ENCODE peak calls at places on chromosomes 5 and 9, in five cellular contexts. X, O, K, I and V are unnamed samples.

GRCh38 chr9:114390952-114391351 is 3.2 kb upstream of the AKNA start:
- DNase-seq in X (no peak), O (no peak), K (no peak), I (no peak), V (no peak)

GRCh38 chr5:172149073-172149472 is 39.0 kb downstream of the STK10 start:
- DNase-seq in X (no peak), O (no peak), K (no peak), I (peak), V (no peak)

GRCh38 chr9:131469951-131470350 is 32.8 kb upstream of the POMT1 start:
- DNase-seq in X (no peak), O (no peak), K (no peak), I (no peak), V (no peak)

GRCh38 chr9:2709645-2710101 is 7.6 kb upstream of the KCNV2 start:
- DNase-seq in X (no peak), O (no peak), K (no peak), I (no peak), V (no peak)

GRCh38 chr5:141850183-141850768 is 27.9 kb downstream of the PCDH1 start:
- DNase-seq in X (peak), O (no peak), K (no peak), I (peak), V (peak)

GRCh38 chr9:95143591-95144561 is 173.6 kb downstream of the FANCC start:
- DNase-seq in X (peak), O (no peak), K (no peak), I (peak), V (peak)

GRCh38 chr9:70413427-70413797 is 1.0 kb downstream of the KLF9 start:
- DNase-seq in X (peak), O (no peak), K (no peak), I (peak), V (no peak)

GRCh38 chr5:59789197-59789596 is 104.3 kb downstream of the PDE4D start:
- DNase-seq in X (no peak), O (no peak), K (no peak), I (no peak), V (no peak)

GRCh38 chr9:97873877-97874276 is 20.9 kb downstream of the FOXE1 start:
- DNase-seq in X (no peak), O (peak), K (no peak), I (no peak), V (no peak)

GRCh38 chr5:149497357-149497756 is 53.9 kb downstream of the CSNK1A1 start:
- DNase-seq in X (no peak), O (no peak), K (no peak), I (peak), V (no peak)

GRCh38 chr5:88952344-88952743 is 69.4 kb upstream of the MEF2C start:
- DNase-seq in X (no peak), O (peak), K (peak), I (no peak), V (no peak)

GRCh38 chr5:170393235-170393634 is 4.1 kb upstream of the KCNMB1 start:
- DNase-seq in X (no peak), O (no peak), K (no peak), I (no peak), V (no peak)

GRCh38 chr9:2299156-2299842 is 284.2 kb downstream of the SMARCA2 start:
- DNase-seq in X (no peak), O (peak), K (no peak), I (no peak), V (no peak)

GRCh38 chr5:115557667-115558387 is 13.3 kb upstream of the FEM1C start:
- DNase-seq in X (no peak), O (no peak), K (no peak), I (no peak), V (no peak)

GRCh38 chr9:129435996-129436676 is 184.8 kb downstream of the C9orf50 start:
- DNase-seq in X (no peak), O (no peak), K (no peak), I (no peak), V (no peak)

GRCh38 chr5:32279223-32279622 is 33.5 kb downstream of the MTMR12 start:
- DNase-seq in X (no peak), O (no peak), K (no peak), I (no peak), V (no peak)

GRCh38 chr9:20387062-20387461 is 235.2 kb downstream of the MLLT3 start:
- DNase-seq in X (no peak), O (no peak), K (no peak), I (no peak), V (no peak)

GRCh38 chr5:42894057-42894456 is 82.4 kb upstream of the SELENOP start:
- DNase-seq in X (no peak), O (no peak), K (no peak), I (peak), V (peak)

GRCh38 chr5:79567926-79568549 is 44.2 kb upstream of the TENT2 start:
- DNase-seq in X (no peak), O (no peak), K (no peak), I (no peak), V (no peak)